ENCODE peak calls at places on chromosomes 1 and 21, in five cellular contexts. E is IMR-90, B is H9, S is H1, W is neuronal stem cell. P is an unnamed sample.

GRCh38 chr1:93827128-93827527 is 51.9 kb downstream of the DNTTIP2 start:
- DNase-seq in E (no peak), B (no peak), S (no peak), W (no peak), P (no peak)

GRCh38 chr1:1975535-1975934 is 28.1 kb downstream of the CFAP74 start:
- DNase-seq in E (no peak), B (no peak), S (no peak), W (no peak), P (no peak)

GRCh38 chr1:98991127-98992003 is 13.3 kb downstream of the PLPPR5 start:
- DNase-seq in E (peak; percentile 93), B (no peak), S (no peak), W (no peak), P (peak; percentile 51)

GRCh38 chr1:114468710-114469468 is 42.1 kb downstream of the TRIM33 start:
- DNase-seq in E (peak; percentile 23), B (no peak), S (no peak), W (no peak), P (no peak)

GRCh38 chr1:64950284-64950809 is 16.0 kb downstream of the JAK1 start:
- DNase-seq in E (no peak), B (no peak), S (no peak), W (no peak), P (no peak)

GRCh38 chr1:233082778-233083550 is 132.6 kb downstream of the NTPCR start:
- DNase-seq in E (no peak), B (no peak), S (no peak), W (no peak), P (no peak)

GRCh38 chr1:82177190-82177589 is 376.5 kb downstream of the ADGRL2 start:
- DNase-seq in E (no peak), B (no peak), S (no peak), W (no peak), P (no peak)

GRCh38 chr21:29436143-29436542 is 137.4 kb downstream of the BACH1 start:
- DNase-seq in E (no peak), B (no peak), S (no peak), W (no peak), P (no peak)

GRCh38 chr1:240194120-240194519 is 102.4 kb downstream of the FMN2 start:
- DNase-seq in E (peak; percentile 74), B (no peak), S (no peak), W (no peak), P (no peak)

GRCh38 chr1:53573522-53573921 is 114.3 kb downstream of the DMRTB1 start:
- DNase-seq in E (no peak), B (no peak), S (no peak), W (no peak), P (no peak)

GRCh38 chr1:60571811-60572210 is 498.2 kb upstream of the C1orf87 start:
- DNase-seq in E (no peak), B (no peak), S (no peak), W (no peak), P (no peak)

GRCh38 chr1:203268901-203269653 is 36.2 kb upstream of the BTG2 start:
- DNase-seq in E (peak; percentile 77), B (peak; percentile 65), S (peak; percentile 60), W (peak; percentile 83), P (peak; percentile 89)

GRCh38 chr21:46065215-46065992 is 32.5 kb upstream of the COL6A2 start:
- DNase-seq in E (peak; percentile 76), B (peak; percentile 30), S (no peak), W (no peak), P (peak; percentile 77)

GRCh38 chr1:178055093-178055492 is 38.8 kb upstream of the RASAL2 start:
- DNase-seq in E (no peak), B (peak; percentile 75), S (peak; percentile 74), W (no peak), P (peak; percentile 56)

GRCh38 chr1:205066221-205066818 is 17.9 kb downstream of the TMEM81 start:
- DNase-seq in E (no peak), B (peak; percentile 70), S (no peak), W (no peak), P (no peak)

GRCh38 chr1:27045973-27046558 is 33.4 kb upstream of the TENT5B start:
- DNase-seq in E (peak; percentile 71), B (peak; percentile 84), S (peak; percentile 90), W (peak; percentile 79), P (peak; percentile 84)

GRCh38 chr1:91744973-91745648 is 140.8 kb downstream of the TGFBR3 start:
- DNase-seq in E (no peak), B (no peak), S (no peak), W (no peak), P (no peak)

GRCh38 chr21:34932233-34932632 is 116.9 kb downstream of the RUNX1 start:
- DNase-seq in E (no peak), B (no peak), S (no peak), W (no peak), P (no peak)

GRCh38 chr21:37821791-37822450 is 94.3 kb downstream of the KCNJ6 start:
- DNase-seq in E (peak; percentile 45), B (no peak), S (no peak), W (no peak), P (no peak)
- H2BK5ac ChIP-seq in E (no peak overlapping the region), B (no peak overlapping the region), S (no peak overlapping the region), W (no peak overlapping the region), P (no peak overlapping the region)

GRCh38 chr1:153534933-153535663 is 693 bp downstream of the S100A6 start:
- DNase-seq in E (no peak), B (no peak), S (no peak), W (no peak), P (peak; percentile 23)

GRCh38 chr1:153535664-153536585 is at the start of gene S100A6:
- DNase-seq in E (peak; percentile 89), B (no peak), S (no peak), W (no peak), P (peak; percentile 76)

GRCh38 chr1:153533689-153534201 is 2.0 kb downstream of the S100A6 start:
- DNase-seq in E (peak; percentile 93), B (no peak), S (no peak), W (no peak), P (no peak)

GRCh38 chr1:153532769-153533599 is 2.8 kb downstream of the S100A6 start:
- DNase-seq in E (peak; percentile 84), B (peak; percentile 95), S (peak; percentile 96), W (peak; percentile 94), P (no peak)

GRCh38 chr1:153534226-153534932 is 1.4 kb downstream of the S100A6 start:
- DNase-seq in E (peak; percentile 50), B (no peak), S (no peak), W (no peak), P (no peak)
- H2BK5ac ChIP-seq in E (peak overlapping the region; percentile 96), B (no peak overlapping the region), S (no peak overlapping the region), W (peak overlapping the region; percentile 35), P (peak overlapping the region; percentile 2)

GRCh38 chr1:61640531-61641125 is 84.3 kb downstream of the TM2D1 start:
- DNase-seq in E (no peak), B (no peak), S (no peak), W (no peak), P (no peak)

GRCh38 chr1:61637470-61637869 is 87.5 kb downstream of the TM2D1 start:
- DNase-seq in E (no peak), B (no peak), S (no peak), W (no peak), P (no peak)

GRCh38 chr1:61638296-61638695 is 86.6 kb downstream of the TM2D1 start:
- DNase-seq in E (no peak), B (no peak), S (no peak), W (no peak), P (no peak)

GRCh38 chr1:61639937-61640336 is 85.0 kb downstream of the TM2D1 start:
- DNase-seq in E (no peak), B (no peak), S (no peak), W (no peak), P (no peak)

DNA sequence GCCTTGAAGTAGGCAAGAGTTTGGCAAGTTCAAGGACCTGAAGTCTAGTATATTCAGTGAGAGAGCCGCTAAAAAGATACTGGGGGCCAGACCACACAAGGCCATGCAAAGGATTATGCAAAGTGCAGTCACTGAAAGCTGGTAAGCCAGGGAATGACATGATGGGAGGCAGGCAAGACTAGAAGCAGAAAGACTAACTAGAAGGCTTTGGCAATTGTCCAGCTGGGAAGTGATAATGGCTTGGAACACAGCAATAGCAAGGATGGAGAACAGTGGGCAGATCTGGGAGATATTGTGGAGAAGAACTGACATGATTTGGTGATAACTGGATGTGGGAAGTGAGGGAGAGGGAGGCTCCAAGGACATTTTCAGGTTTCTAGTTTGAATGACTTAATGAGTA is 85.7 kb downstream of the TM2D1 start:
- DNase-seq in E (no peak), B (no peak), S (no peak), W (no peak), P (no peak)
- H2BK5ac ChIP-seq in E (no peak overlapping the region), B (no peak overlapping the region), S (no peak overlapping the region), W (no peak overlapping the region), P (no peak overlapping the region)

DNA sequence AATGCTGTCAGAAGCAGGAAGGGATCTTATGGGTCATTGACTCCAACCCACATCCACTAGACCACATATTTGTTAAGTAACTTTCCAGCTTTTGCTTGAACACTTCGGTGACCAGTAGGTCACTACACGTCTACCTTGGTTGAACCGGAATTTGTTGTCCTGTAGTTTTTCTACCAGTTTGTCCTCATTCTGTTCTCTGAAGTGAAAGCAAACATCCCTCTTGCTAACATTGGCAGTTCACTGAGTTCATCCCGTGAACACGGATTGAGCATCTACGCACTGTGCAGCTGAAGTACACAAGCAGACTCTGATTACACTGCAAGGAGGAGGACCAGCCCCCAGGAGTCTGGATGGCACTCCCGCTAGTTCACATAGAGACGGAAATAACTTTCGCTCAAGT is 135.8 kb downstream of the TLR5 start:
- DNase-seq in E (no peak), B (no peak), S (no peak), W (no peak), P (no peak)
- H2BK5ac ChIP-seq in E (no peak overlapping the region), B (no peak overlapping the region), S (no peak overlapping the region), W (no peak overlapping the region), P (no peak overlapping the region)

GRCh38 chr1:161133220-161133740 is 813 bp upstream of the DEDD start:
- DNase-seq in E (peak; percentile 23), B (no peak), S (no peak), W (no peak), P (no peak)
- H2BK5ac ChIP-seq in E (peak overlapping the region; percentile 87), B (peak overlapping the region; percentile 20), S (peak overlapping the region; percentile 88), W (peak overlapping the region; percentile 16), P (peak overlapping the region; percentile 96)

DNA sequence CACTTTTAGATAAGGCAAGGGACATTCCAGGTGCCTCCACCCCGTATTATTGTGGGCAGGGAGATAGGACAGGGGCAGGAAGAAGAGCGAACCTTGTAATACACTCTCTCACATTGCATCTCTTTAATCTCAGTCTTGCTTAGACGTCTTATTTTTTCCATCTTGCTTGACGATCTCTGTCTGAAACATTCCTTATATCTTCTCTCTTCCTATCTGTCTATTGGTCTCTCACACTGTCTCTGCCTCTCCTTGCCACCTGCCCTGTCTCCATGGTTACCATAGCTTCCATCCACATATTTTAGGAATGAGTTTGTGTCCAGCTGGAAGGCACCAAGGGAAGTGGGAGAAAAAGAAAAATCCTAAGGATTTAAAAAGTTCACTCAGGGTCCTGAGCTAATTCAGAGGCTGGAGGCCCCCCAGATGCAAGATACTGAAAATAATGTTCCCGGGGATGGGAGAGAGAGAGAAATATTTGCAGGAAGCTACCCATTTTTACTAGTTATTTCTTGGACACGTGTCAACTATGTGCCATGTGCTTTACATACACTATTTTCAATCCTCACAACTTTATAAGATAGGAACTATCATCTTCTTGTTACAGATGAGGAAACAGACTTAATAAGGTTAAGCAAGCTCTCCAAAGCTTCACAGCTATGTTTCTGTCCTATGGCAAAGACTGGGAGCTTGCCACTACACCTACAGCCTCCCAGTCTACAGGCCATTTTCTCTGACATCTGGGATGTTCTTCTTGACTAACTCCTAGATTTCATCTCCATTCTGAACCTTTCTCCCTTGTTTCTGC is 956 bp downstream of the ANKRD34A start:
- DNase-seq in E (peak; percentile 85), B (no peak), S (no peak), W (no peak), P (peak; percentile 89)
- H2BK5ac ChIP-seq in E (peak overlapping the region; percentile 76), B (no peak overlapping the region), S (no peak overlapping the region), W (no peak overlapping the region), P (no peak overlapping the region)

P was measured in trophoblast cell.